ENCODE peak calls at places on chromosomes 6 and 20, in four cellular contexts. M, A, R and S are unnamed samples.

GRCh38 chr6:154933181-154933827 is 61.8 kb upstream of the TIAM2 start:
- DNase-seq in R (peak; percentile 82), A (no peak), M (no peak), S (no peak)

GRCh38 chr20:46823271-46823747 is 71.3 kb upstream of the EYA2 start:
- DNase-seq in M (no peak), A (peak; percentile 77), R (no peak), S (no peak)

GRCh38 chr20:25039697-25040437 is 18.1 kb downstream of the ACSS1 start:
- DNase-seq in M (no peak), A (peak; percentile 84), R (peak; percentile 72), S (no peak)

GRCh38 chr6:112231609-112232060 is 22.7 kb downstream of the LAMA4 start:
- DNase-seq in R (peak; percentile 78), M (no peak), A (no peak), S (no peak)

GRCh38 chr6:113009682-113010081 is 662.6 kb downstream of the RFPL4B start:
- DNase-seq in A (no peak), R (peak; percentile 56), M (no peak), S (no peak)

GRCh38 chr20:61927193-61927825 is 138.4 kb downstream of the TAF4 start:
- DNase-seq in R (no peak), M (no peak), A (no peak), S (no peak)

GRCh38 chr20:2840967-2841531 is 504 bp downstream of the VPS16 start:
- DNase-seq in R (peak; percentile 76), M (peak; percentile 66), A (peak; percentile 73), S (no peak)

GRCh38 chr6:142907544-142907943 is 37.4 kb downstream of the HIVEP2 start:
- DNase-seq in R (no peak), M (no peak), A (no peak), S (peak; percentile 34)

GRCh38 chr6:63351995-63352586 is 32.3 kb upstream of the LGSN start:
- DNase-seq in R (peak; percentile 57), A (no peak), M (peak; percentile 78), S (no peak)

GRCh38 chr6:113539202-113539601 is 317.9 kb upstream of the MARCKS start:
- DNase-seq in A (no peak), M (no peak), R (peak; percentile 45), S (no peak)

GRCh38 chr20:33646191-33646590 is 15.9 kb upstream of the C20orf144 start:
- DNase-seq in M (no peak), A (no peak), R (no peak), S (no peak)

GRCh38 chr6:158856261-158856660 is 37.1 kb upstream of the EZR start:
- DNase-seq in M (no peak), R (peak; percentile 17), A (no peak), S (no peak)

GRCh38 chr6:75611011-75611701 is 9.5 kb downstream of the SENP6 start:
- DNase-seq in A (no peak), M (no peak), R (peak; percentile 53), S (no peak)

GRCh38 chr20:10639762-10640556 is 33.8 kb downstream of the JAG1 start:
- DNase-seq in M (no peak), R (no peak), A (no peak), S (no peak)

DNA sequence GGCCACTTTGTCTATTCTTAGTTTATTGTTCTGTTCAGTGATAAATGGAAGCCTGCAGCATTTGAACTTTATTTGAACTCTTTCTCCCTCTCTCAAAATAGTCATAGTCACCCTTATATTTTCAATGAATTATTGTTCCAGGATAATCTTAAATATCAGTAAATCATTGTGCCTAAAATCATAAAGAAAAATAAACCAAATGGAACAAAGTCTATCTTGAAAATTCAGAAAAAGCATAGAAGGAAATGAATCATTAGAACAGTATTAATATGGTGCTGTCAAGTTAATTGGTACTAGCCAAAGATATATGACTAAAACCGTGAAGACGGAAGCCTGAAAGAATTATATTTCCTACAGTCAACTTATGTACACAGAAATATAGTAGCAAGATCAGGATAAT is 119.7 kb upstream of the ENPP5 start:
- DNase-seq in M (no peak), A (no peak), R (peak; percentile 16), S (no peak)
- H3K27me3 ChIP-seq in M (no peaks in the 10 kb centered on the region), A (no peaks in the 10 kb centered on the region), R (no peaks in the 10 kb centered on the region), S (peaks cover 16% of the 10 kb centered on the region)

GRCh38 chr6:34855463-34855862 is 32.4 kb downstream of the TAF11 start:
- DNase-seq in A (no peak), M (no peak), R (no peak), S (no peak)
- TF ChIP-seq CTCF in A (no peak), M (no peak), R (no peak), S (no peak)

GRCh38 chr6:163940705-163941470 is 526.4 kb downstream of the QKI start:
- DNase-seq in M (no peak), A (no peak), R (peak; percentile 35), S (no peak)
- H3K27me3 ChIP-seq in M (peaks cover 15% of the 10 kb centered on the region), A (no peaks in the 10 kb centered on the region), R (no peaks in the 10 kb centered on the region), S (peaks cover 20% of the 10 kb centered on the region)

GRCh38 chr6:130296854-130297253 is 69.0 kb upstream of the TMEM200A start:
- DNase-seq in A (no peak), M (peak; percentile 15), R (no peak), S (no peak)
- TF ChIP-seq CTCF in A (no peak), M (no peak), R (no peak), S (no peak)

GRCh38 chr20:63347950-63348827 is 13.0 kb downstream of the CHRNA4 start:
- DNase-seq in R (no peak), A (no peak), M (no peak), S (no peak)
- H3K27me3 ChIP-seq in R (no peaks in the 10 kb centered on the region), A (no peaks in the 10 kb centered on the region), M (peaks cover 53% of the 10 kb centered on the region), S (no peaks in the 10 kb centered on the region)

GRCh38 chr6:157274471-157275226 is 48.7 kb downstream of the TMEM242 start:
- DNase-seq in M (peak; percentile 38), R (peak; percentile 57), A (peak; percentile 86), S (peak; percentile 67)
- TF ChIP-seq CTCF in M (peak; percentile 73), R (peak; percentile 38), A (peak; percentile 79), S (peak; percentile 56)

GRCh38 chr6:41405941-41406340 is 70.5 kb downstream of the NCR2 start:
- DNase-seq in R (no peak), M (no peak), A (no peak), S (no peak)
- H3K27me3 ChIP-seq in R (no peaks in the 10 kb centered on the region), M (peaks cover 51% of the 10 kb centered on the region), A (no peaks in the 10 kb centered on the region), S (peaks cover 4% of the 10 kb centered on the region)